ENCODE peak calls at places on chromosomes 7 and 10, in four cellular contexts. Y is brain microvascular endothelial cell, J is trophoblast cell, D is gastrocnemius medialis. A is an unnamed sample.

GRCh38 chr7:86943447-86943846 is 116.0 kb downstream of the ELAPOR2 start:
- DNase-seq in Y (no peak), J (no peak), D (no peak), A (no peak)

GRCh38 chr10:44578271-44578670 is 193.4 kb upstream of the CXCL12 start:
- DNase-seq in Y (no peak), J (no peak), D (no peak), A (no peak)

GRCh38 chr7:91228327-91228726 is 35.9 kb upstream of the FZD1 start:
- DNase-seq in Y (no peak), J (no peak), D (no peak), A (no peak)

GRCh38 chr7:117273325-117274292 is 49.2 kb downstream of the WNT2 start:
- DNase-seq in Y (no peak), J (peak), D (no peak), A (no peak)

GRCh38 chr10:42883993-42884983 is 101.7 kb downstream of the BMS1 start:
- DNase-seq in Y (no peak), J (no peak), D (no peak), A (no peak)

GRCh38 chr10:84608126-84608525 is 279.7 kb downstream of the CCSER2 start:
- DNase-seq in Y (no peak), J (no peak), D (no peak), A (no peak)

GRCh38 chr7:23811540-23811939 is 101.5 kb downstream of the STK31 start:
- DNase-seq in Y (no peak), J (peak), D (no peak), A (no peak)

GRCh38 chr7:76063525-76063924 is 15.6 kb downstream of the MDH2 start:
- DNase-seq in Y (no peak), J (no peak), D (no peak), A (no peak)

GRCh38 chr10:74008212-74008731 is 10.4 kb downstream of the VCL start:
- DNase-seq in Y (no peak), J (peak), D (no peak), A (peak)

GRCh38 chr7:353746-354325 is 63.9 kb downstream of the FOXL3 start:
- DNase-seq in Y (no peak), J (no peak), D (peak), A (peak)

GRCh38 chr10:6423004-6423403 is 157.1 kb downstream of the PRKCQ start:
- DNase-seq in Y (no peak), J (no peak), D (no peak), A (no peak)

GRCh38 chr10:119025776-119026175 is 3.7 kb upstream of the NANOS1 start:
- DNase-seq in Y (no peak), J (no peak), D (no peak), A (no peak)

GRCh38 chr10:21524526-21525366 is 736 bp downstream of the SKIDA1 start:
- DNase-seq in Y (no peak), J (peak), D (peak), A (no peak)

GRCh38 chr7:119988401-119988800 is 284.6 kb upstream of the KCND2 start:
- DNase-seq in Y (no peak), J (no peak), D (no peak), A (no peak)

GRCh38 chr10:120423350-120424197 is 33.5 kb upstream of the PLPP4 start:
- DNase-seq in Y (peak), J (peak), D (no peak), A (no peak)

GRCh38 chr10:132249232-132249724 is 58.5 kb downstream of the STK32C start:
- DNase-seq in Y (no peak), J (no peak), D (no peak), A (no peak)

GRCh38 chr10:132248455-132249231 is 59.1 kb downstream of the STK32C start:
- DNase-seq in Y (no peak), J (peak), D (peak), A (no peak)

GRCh38 chr10:132247943-132248342 is 59.8 kb downstream of the STK32C start:
- DNase-seq in Y (no peak), J (no peak), D (no peak), A (no peak)

GRCh38 chr10:132250456-132251223 is 57.1 kb downstream of the STK32C start:
- DNase-seq in Y (no peak), J (no peak), D (no peak), A (no peak)

DNA sequence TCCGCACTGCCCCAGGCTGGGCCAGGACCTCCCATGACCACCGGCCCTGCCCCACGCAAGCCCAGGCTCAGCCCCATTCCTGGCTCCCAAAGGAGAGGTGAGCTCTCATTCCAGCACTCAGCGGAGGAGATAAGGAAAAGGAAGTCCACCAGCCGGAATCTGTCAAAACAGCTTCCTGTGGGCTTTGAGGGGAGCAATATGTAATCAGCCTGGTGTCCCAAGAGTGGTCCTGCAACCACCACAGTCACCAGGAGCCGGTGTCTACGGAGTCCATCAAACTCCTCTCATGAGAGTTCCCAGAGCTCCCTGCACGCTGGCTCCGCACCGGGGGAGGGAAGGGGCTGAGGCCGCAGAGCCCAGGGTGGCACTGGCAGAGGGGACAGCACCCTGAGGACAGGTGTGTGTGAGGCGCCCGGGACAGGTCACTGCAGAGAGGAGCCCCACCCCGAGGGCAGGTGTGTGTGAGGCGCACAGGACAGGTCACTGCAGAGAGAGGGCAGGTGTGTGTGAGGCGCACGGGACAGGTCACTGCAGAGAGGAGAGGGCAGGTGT is 57.9 kb downstream of the STK32C start:
- DNase-seq in Y (no peak), J (no peak), D (no peak), A (no peak)
- H3K4me3 ChIP-seq in Y (no peak), J (no peak), D (no peak), A (no peak)

DNA sequence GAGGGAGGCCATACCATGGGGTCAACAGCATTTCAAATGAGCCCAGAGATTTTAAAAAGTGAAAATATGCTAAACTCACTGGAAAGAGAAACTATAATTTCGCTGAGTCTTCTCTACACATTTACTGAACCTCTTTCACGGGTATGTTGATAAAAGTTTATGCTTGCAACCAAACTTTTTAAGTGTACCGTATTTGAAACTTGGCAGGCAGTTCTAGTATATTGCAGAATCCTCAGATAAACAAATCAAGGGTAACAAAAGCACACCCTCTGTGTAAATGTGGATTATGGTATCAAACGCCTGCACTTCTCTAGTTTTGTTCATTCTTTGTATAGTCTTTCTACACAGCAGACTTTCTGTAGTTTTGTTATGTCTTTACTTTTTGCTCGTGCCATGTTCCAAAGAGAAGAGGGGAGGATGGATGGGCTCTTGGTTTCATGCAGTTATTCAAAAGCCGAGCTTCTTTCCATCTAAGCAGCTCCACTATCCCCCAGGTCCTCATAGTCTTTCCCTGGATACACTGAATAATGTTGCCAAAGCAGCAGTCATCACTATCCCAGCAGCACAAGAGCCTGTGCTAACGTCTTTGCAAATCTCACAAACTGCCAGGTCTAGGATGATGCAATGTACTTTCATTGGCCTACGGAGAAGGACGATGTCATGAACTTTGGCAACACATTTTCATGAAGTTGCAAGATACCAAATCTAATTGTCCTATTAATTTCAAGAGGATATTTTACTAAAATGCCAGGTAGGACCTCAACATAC is 131.2 kb downstream of the MPP7 start:
- DNase-seq in Y (no peak), J (no peak), D (no peak), A (peak)
- H3K4me3 ChIP-seq in Y (no peak), J (no peak), D (no peak), A (no peak)

DNA sequence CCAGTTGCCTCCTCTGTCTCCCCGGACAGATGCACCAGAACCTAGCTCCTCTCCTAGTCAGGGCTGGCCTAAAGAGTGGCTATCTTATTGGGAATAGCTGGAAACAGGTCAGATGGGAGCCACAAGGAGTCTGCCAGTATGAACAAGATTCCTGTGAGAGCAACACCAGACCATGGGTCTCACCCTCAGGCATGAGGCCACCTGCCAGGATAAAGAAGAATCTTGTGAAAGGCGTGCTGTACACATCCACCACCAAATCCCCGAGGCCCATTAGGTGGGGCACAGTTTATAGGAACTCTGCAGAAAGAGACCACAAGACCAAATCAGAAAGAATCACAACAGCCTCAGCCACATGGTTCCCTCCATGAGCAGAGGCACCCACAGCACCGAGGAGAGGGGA is 325.9 kb downstream of the TNS3 start:
- DNase-seq in Y (no peak), J (no peak), D (no peak), A (no peak)
- H3K4me3 ChIP-seq in Y (no peak), J (no peak), D (no peak), A (no peak)

DNA sequence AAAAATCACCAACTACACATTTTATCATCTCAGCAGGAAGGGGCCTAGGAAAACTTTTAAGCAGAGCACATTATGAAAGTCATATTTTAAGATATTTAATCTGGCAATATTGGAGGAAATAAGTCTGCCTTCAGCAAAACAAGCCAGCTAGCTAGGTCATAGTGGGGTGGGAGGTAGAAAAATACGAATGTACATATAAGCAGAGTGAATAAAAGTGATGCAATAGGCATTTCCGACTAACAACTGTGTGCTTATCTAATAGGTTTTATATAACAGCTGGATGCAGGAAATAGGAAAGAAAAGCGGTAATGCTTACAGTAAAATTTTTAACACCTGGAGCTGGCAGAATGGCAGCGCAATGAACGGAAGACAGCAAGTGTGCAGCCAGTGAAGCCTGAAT is 638.4 kb upstream of the TPK1 start:
- DNase-seq in Y (no peak), J (no peak), D (no peak), A (no peak)
- H3K4me3 ChIP-seq in Y (no peak), J (no peak), D (no peak), A (no peak)

GRCh38 chr10:100811261-100811660 is 65.9 kb downstream of the PAX2 start:
- DNase-seq in Y (no peak), J (no peak), D (no peak), A (no peak)
- H3K4me3 ChIP-seq in Y (no peak), J (no peak), D (no peak), A (no peak)

DNA sequence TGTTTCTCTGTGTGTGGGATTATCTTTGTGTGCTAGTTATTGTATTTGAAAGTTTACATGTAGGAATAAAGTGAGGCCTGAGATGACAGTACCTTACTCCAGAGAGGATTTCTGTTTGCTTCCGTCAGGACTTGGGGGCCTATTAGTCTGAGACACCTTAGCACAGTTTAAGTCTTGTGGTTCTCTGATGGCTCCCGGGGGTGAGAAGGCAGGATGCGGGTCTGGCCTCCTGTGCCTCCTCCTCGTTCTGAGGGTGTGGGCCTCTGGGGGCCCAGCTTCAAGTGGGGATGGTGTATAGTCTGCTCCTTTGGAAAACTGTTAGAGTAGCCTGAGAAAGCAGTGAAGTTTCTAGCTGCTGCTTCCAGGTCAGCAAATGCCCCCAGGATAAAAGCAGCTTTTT is 12.4 kb downstream of the MTURN start:
- DNase-seq in Y (no peak), J (no peak), D (no peak), A (no peak)
- H3K4me3 ChIP-seq in Y (no peak), J (no peak), D (no peak), A (no peak)

GRCh38 chr7:19107392-19108147 is 9.9 kb downstream of the TWIST1 start:
- DNase-seq in Y (peak), J (peak), D (no peak), A (no peak)
- H3K4me3 ChIP-seq in Y (peak), J (no peak), D (peak), A (peak)

DNA sequence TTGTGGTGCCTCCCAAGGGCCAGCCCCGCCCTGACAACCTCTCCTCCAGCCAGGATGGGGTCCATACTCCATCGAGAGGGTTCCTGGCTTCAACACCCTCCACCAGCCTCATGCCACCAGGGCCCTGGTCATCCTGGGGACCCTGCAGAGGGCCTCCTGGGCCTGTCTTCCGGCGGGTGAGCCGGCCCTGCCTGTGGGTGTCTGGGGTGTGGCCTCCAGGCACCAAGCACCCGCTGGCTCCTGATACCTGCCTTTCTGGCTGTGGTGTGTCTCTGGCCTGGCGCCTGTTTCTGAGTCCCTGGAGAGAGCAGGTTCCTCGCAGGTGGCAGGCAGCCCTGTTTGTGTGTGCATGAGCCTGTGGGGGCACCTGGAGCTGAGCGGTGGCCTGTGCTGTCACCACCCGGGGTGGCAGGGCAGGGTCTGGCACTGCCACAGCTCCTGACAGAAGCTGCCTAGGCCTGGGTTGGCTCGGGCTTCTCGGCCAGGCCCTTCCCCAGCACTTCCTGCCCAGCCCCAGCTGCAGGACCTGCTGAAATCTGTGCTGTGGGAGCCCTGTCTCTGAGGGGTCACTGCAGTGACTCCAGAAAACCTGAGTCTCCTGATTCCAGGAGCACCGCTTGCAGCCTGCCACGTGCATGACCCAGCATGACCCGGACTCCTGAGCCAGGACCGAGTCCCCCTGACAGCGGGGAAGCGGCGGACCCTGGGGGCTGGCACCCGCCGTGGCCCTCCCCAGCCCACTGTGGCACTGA is 18.4 kb downstream of the ADAM8 start:
- DNase-seq in Y (no peak), J (no peak), D (no peak), A (no peak)
- H3K4me3 ChIP-seq in Y (no peak), J (no peak), D (no peak), A (no peak)

DNA sequence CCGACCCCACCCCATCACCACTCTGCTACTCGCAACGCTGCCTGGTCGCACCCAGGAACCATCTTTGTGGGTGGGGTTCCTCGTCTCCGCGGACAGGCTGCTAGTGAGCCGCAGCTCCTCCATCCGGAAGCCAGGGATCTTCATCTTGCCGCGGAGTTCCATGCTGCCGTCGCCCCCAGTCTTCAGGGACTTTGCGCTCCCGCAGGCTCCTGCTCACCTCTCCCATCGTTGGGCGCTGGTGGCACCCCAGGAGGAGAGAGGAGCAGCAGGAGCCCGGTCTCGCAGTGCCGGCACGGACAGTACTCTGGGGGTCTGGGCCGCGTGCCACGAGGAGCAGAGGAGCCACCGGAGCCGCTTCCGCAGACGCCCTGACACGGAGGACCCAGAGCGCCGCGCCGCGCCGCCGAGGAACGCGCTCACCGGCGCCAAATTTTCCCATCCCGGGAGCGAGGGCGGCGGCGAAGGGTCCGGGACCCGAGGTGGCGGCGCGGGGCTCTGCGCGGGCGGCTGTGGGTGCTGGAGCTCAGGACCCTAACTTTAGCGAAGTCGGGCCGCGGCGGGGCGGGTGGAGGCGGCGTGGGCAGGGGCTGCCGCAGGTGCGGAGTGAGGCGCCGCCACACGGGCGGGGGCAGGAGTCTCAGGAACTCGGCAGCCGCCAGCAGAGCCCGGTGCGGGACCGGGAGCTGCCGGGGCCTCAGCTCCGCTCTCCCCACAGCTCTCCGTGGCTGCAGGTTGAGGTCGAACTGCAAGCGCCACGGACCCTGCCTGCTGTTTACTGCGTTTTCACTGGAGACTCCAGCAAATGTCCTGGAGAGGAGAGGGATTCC is 750.2 kb upstream of the SORCS1 start:
- DNase-seq in Y (no peak), J (no peak), D (no peak), A (no peak)
- H3K4me3 ChIP-seq in Y (peak), J (peak), D (no peak), A (peak)

DNA sequence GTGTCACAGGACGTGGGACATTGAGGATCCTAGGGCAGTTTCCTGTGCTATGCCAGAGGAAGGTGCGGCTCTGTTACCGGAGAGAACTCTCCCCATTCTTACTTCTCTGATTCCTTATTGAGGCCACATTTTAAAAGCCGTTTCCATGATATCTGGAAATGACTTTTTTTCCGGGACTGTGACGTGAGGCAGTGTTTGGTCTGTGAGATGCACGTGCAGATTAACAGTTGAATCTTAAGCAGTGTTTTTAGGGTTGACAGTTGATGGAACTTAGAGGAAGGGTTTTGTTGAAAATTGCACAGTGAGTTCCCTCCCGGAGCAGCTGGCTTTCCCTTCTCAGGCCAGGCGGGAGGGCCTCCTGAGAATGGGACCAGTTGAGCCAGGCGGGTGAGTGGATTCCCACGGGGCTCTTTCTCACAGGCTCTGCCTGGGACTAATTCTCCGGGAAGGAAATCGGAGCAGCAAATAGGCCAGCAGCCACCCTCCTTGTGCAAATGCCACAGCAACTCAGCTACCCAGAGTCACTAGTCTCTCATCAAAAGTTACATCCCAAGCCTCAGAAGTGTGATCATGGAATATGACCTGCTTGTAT is 125.3 kb downstream of the TACC2 start:
- DNase-seq in Y (peak), J (no peak), D (peak), A (no peak)
- H3K4me3 ChIP-seq in Y (peak), J (no peak), D (peak), A (peak)

A was measured in skeletal muscle cell.